ENCODE peak calls at places on chromosome 15, in five cellular contexts. G is endothelial cell; K is cardiac fibroblast; M is activated CD4-positive, alpha-beta T cell treated with anti-CD3 and anti-CD28 coated beads, Interleukin-2, amount 10 ng/mL, durations not matched to agents 7 days and 5 days; D is fibroblast of lung. X is an unnamed sample.

GRCh38 chr15:92745845-92746271 is 90.3 kb upstream of the FAM174B start:
- DNase-seq in G (no peak), K (no peak), M (no peak), D (no peak), X (no peak)

GRCh38 chr15:35437157-35437556 is 108.8 kb downstream of the DPH6 start:
- DNase-seq in G (no peak), K (peak), M (no peak), D (peak), X (no peak)

GRCh38 chr15:62109457-62109856 is 42.7 kb downstream of the C2CD4A start:
- DNase-seq in G (no peak), K (no peak), M (no peak), D (no peak), X (no peak)

GRCh38 chr15:56160966-56161365 is 82.7 kb downstream of the RFX7 start:
- DNase-seq in G (no peak), K (peak), M (no peak), D (no peak), X (no peak)

GRCh38 chr15:100464895-100465294 is 63.9 kb downstream of the CERS3 start:
- DNase-seq in G (no peak), K (no peak), M (no peak), D (no peak), X (peak)

GRCh38 chr15:62119224-62119925 is 45.7 kb downstream of the C2CD4B start:
- DNase-seq in G (no peak), K (peak), M (peak), D (peak), X (no peak)

GRCh38 chr15:59282515-59283337 is 76.1 kb downstream of the LDHAL6B start:
- DNase-seq in G (no peak), K (no peak), M (no peak), D (no peak), X (no peak)

GRCh38 chr15:52760562-52760961 is 29.6 kb downstream of the ONECUT1 start:
- DNase-seq in G (no peak), K (no peak), M (no peak), D (no peak), X (no peak)

GRCh38 chr15:88440021-88440420 is 27.2 kb downstream of the MRPL46 start:
- DNase-seq in G (no peak), K (peak), M (no peak), D (peak), X (no peak)